ENCODE peak calls at places on chromosomes 6 and 20, in nine cellular contexts. H is fibroblast of lung, J is GM23338, M is GM12878, G is left ventricle myocardium inferior, K is uterus, P is heart right ventricle, V is keratinocyte, T is AG04450. A is an unnamed sample.

GRCh38 chr6:32908897-32909296 is 31.9 kb downstream of the HLA-DMB start:
- DNase-seq in H (no peak), J (no peak), M (no peak), G (no peak), K (no peak), P (no peak), V (no peak), T (no peak), A (no peak)

GRCh38 chr6:19599813-19600464 is 237.2 kb upstream of the ID4 start:
- DNase-seq in H (no peak), J (no peak), M (no peak), G (no peak), K (no peak), P (no peak), V (no peak), T (no peak), A (no peak)

GRCh38 chr6:33505544-33506330 is 51.4 kb downstream of the ZBTB9 start:
- DNase-seq in H (no peak), J (no peak), M (no peak), G (no peak), K (no peak), P (no peak), V (no peak), T (no peak), A (no peak)

GRCh38 chr20:57399587-57400261 is 8.5 kb downstream of the RBM38 start:
- DNase-seq in H (no peak), J (no peak), M (peak; percentile 71), G (no peak), K (no peak), P (peak; percentile 51), V (no peak), T (no peak), A (peak; percentile 87)

GRCh38 chr6:160279850-160280249 is 21.2 kb upstream of the SLC22A2 start:
- DNase-seq in H (peak; percentile 16), J (no peak), M (no peak), G (no peak), K (no peak), P (no peak), V (peak; percentile 57), T (no peak), A (no peak)

GRCh38 chr6:72715119-72715518 is 93.3 kb downstream of the KCNQ5 start:
- DNase-seq in H (no peak), J (peak; percentile 12), M (no peak), G (no peak), K (no peak), P (no peak), V (no peak), T (no peak), A (no peak)

GRCh38 chr20:58069796-58070663 is 158.4 kb downstream of the ANKRD60 start:
- DNase-seq in H (no peak), J (no peak), M (no peak), G (no peak), K (no peak), P (no peak), V (no peak), T (no peak), A (peak; percentile 32)

GRCh38 chr6:117938324-117938995 is 31.4 kb downstream of the SLC35F1 start:
- DNase-seq in H (no peak), J (peak; percentile 43), M (no peak), G (no peak), K (peak; percentile 26), P (no peak), V (no peak), T (no peak), A (no peak)

GRCh38 chr20:63061051-63061531 is 54.3 kb upstream of the BHLHE23 start:
- DNase-seq in H (no peak), J (no peak), M (no peak), G (peak; percentile 10), K (no peak), P (no peak), V (no peak), T (no peak), A (peak; percentile 61)

GRCh38 chr20:42179768-42180167 is 561.6 kb upstream of the CHD6 start:
- DNase-seq in H (no peak), J (peak; percentile 1), M (no peak), G (no peak), K (no peak), P (no peak), V (no peak), T (no peak), A (no peak)

GRCh38 chr6:21995318-21995717 is 301.5 kb downstream of the PRL start:
- DNase-seq in H (no peak), J (no peak), M (no peak), G (no peak), K (no peak), P (no peak), V (no peak), T (no peak), A (no peak)

GRCh38 chr6:21996425-21997207 is 300.2 kb downstream of the PRL start:
- DNase-seq in H (no peak), J (no peak), M (no peak), G (no peak), K (no peak), P (no peak), V (no peak), T (no peak), A (no peak)

GRCh38 chr6:21999012-21999528 is 297.8 kb downstream of the PRL start:
- DNase-seq in H (no peak), J (no peak), M (no peak), G (no peak), K (no peak), P (peak; percentile 32), V (no peak), T (no peak), A (no peak)

GRCh38 chr6:21998539-21998938 is 298.3 kb downstream of the PRL start:
- DNase-seq in H (no peak), J (no peak), M (no peak), G (no peak), K (no peak), P (no peak), V (no peak), T (no peak), A (no peak)

GRCh38 chr6:21997414-21998037 is 299.3 kb downstream of the PRL start:
- DNase-seq in H (no peak), J (no peak), M (no peak), G (no peak), K (no peak), P (no peak), V (no peak), T (no peak), A (no peak)
- H3K27ac ChIP-seq in H (no peak overlapping the region), J (no peak overlapping the region), M (no peak overlapping the region), G (peak overlapping the region; percentile 59), K (peak overlapping the region; percentile 5), P (no peak overlapping the region), V (no peak overlapping the region), T (no peak overlapping the region), A (no peak overlapping the region)

GRCh38 chr6:134170844-134171243 is 118.4 kb upstream of the SLC2A12 start:
- DNase-seq in H (peak; percentile 20), J (no peak), M (no peak), G (no peak), K (no peak), P (no peak), V (no peak), T (no peak), A (no peak)
- TF ChIP-seq CTCF in H (no peak), J (no peak), M (no peak), G (no peak), K (no peak), P (no peak), V (peak; percentile 24), T (peak; percentile 12), A (no peak)

GRCh38 chr6:39276379-39276995 is 37.7 kb downstream of the KCNK17 start:
- DNase-seq in H (no peak), J (no peak), M (no peak), G (no peak), K (no peak), P (no peak), V (no peak), T (no peak), A (no peak)

GRCh38 chr6:39274903-39275302 is 39.3 kb downstream of the KCNK17 start:
- DNase-seq in H (no peak), J (no peak), M (no peak), G (no peak), K (no peak), P (no peak), V (no peak), T (no peak), A (no peak)

GRCh38 chr6:39269971-39270370 is 40.7 kb upstream of the KCNK5 start:
- DNase-seq in H (no peak), J (no peak), M (no peak), G (no peak), K (no peak), P (no peak), V (no peak), T (no peak), A (no peak)

GRCh38 chr6:39273394-39273793 is 40.8 kb downstream of the KCNK17 start:
- DNase-seq in H (no peak), J (peak; percentile 38), M (no peak), G (no peak), K (no peak), P (no peak), V (no peak), T (no peak), A (no peak)

DNA sequence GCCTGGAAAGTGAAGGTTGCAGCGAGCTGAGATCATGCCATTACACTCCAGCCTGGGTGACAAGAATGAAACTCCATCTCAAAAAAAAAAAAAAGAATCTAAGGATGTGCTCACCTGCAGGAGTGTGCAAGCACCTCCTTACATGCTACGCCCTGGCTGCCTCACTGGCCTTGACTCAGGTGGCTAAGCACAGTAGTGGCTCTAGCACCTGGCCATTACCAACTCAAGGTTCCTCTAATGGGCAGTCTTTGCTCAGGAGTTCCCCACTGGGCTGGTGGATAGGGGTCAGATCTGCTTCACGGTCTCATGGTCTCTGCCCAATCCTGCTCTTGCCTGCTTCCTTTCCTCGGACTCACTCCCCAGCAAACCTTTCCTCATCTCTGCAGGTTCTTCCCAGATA is 39.7 kb downstream of the KCNK17 start:
- DNase-seq in H (no peak), J (no peak), M (no peak), G (no peak), K (no peak), P (no peak), V (no peak), T (no peak), A (no peak)
- H3K27ac ChIP-seq in H (no peak overlapping the region), J (no peak overlapping the region), M (no peak overlapping the region), G (no peak overlapping the region), K (no peak overlapping the region), P (no peak overlapping the region), V (no peak overlapping the region), T (no peak overlapping the region), A (no peak overlapping the region)

DNA sequence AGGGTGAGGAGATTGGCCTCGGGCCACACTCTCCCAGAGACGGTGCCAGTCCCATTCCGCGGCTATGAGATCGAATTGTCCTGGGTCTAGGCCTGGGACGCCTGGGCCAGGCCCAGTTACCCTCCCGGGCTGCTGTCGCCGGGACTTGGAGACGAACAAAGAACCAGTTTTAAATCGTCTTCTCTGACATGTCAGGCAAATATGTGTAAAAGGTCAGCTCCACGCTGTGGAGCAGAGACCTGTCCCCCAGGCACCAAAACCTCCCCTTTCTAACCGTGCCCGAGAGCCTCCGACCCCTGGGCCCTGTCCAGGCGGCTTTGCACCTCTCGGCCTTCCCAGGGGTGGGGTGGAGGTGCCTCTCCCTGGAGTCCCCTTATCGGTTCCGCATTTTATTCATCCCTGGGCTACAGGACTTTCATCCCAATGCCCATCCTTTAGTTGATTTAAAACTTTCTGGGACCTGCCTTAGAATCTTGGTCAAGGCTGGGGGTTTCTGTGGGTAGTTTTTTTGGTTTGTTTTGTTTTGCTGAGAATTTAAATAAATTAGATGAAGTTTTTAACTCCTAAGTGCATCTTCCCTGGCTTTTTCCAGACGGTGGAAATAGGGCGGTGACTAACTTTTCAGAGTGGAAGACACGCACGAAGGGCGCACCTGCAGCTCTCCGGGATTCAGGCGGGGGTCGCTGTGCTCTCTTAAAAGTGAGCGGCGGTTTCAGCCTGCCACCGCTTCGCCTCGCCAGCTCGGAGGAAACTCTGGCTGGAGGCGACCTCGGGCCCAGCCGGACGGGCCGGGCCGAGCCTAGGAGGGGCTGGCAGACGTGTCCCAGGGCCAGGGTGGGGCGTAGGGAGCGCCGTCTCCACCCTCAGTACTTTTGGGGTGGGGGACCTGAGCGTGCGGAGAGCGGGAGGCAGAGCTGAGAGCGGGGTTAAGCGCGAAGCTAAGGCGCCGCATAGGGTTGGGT is 6.0 kb upstream of the TFAP2A start:
- DNase-seq in H (no peak), J (peak; percentile 86), M (no peak), G (no peak), K (no peak), P (no peak), V (no peak), T (no peak), A (no peak)
- TF ChIP-seq CTCF in H (no peak), J (peak; percentile 59), M (peak; percentile 12), G (no peak), K (no peak), P (no peak), V (no peak), T (no peak), A (no peak)